ENCODE peak calls at places on chromosomes 7 and 10, in four cellular contexts. X, K, P and W are unnamed samples.

GRCh38 chr10:77156406-77156879 is 481.2 kb downstream of the KCNMA1 start:
- DNase-seq in X (no peak), K (no peak), P (peak; percentile 40), W (no peak)

GRCh38 chr10:133210398-133211140 is 19.4 kb upstream of the UTF1 start:
- DNase-seq in X (no peak), K (no peak), P (no peak), W (no peak)

GRCh38 chr7:108014747-108015682 is 12.1 kb upstream of the LAMB1 start:
- DNase-seq in X (no peak), K (no peak), P (no peak), W (no peak)

GRCh38 chr7:107694395-107694794 is 33.8 kb downstream of the SLC26A4 start:
- DNase-seq in X (no peak), K (no peak), P (no peak), W (no peak)

GRCh38 chr7:29684787-29685650 is 121.3 kb upstream of the WIPF3 start:
- DNase-seq in X (peak; percentile 22), K (peak; percentile 56), P (peak; percentile 75), W (peak; percentile 76)

GRCh38 chr7:127885843-127886242 is 145.4 kb downstream of the LRRC4 start:
- DNase-seq in X (no peak), K (no peak), P (no peak), W (peak; percentile 47)

GRCh38 chr10:96699613-96700012 is 20.7 kb downstream of the PIK3AP1 start:
- DNase-seq in X (no peak), K (no peak), P (no peak), W (no peak)

GRCh38 chr10:78853864-78854263 is 214.9 kb upstream of the ZMIZ1 start:
- DNase-seq in X (no peak), K (no peak), P (no peak), W (no peak)

GRCh38 chr7:108358553-108358952 is 97.7 kb downstream of the NRCAM start:
- DNase-seq in X (no peak), K (no peak), P (no peak), W (no peak)

GRCh38 chr10:5628366-5628765 is 38.0 kb downstream of the ASB13 start:
- DNase-seq in X (no peak), K (no peak), P (peak; percentile 69), W (no peak)

GRCh38 chr7:22049848-22050247 is 104.1 kb upstream of the CDCA7L start:
- DNase-seq in X (no peak), K (no peak), P (no peak), W (no peak)

GRCh38 chr10:11663763-11664555 is 52.5 kb upstream of the USP6NL start:
- DNase-seq in X (peak; percentile 54), K (no peak), P (no peak), W (no peak)

GRCh38 chr7:128427289-128427891 is 17.6 kb upstream of the IMPDH1 start:
- DNase-seq in X (no peak), K (peak; percentile 37), P (no peak), W (peak; percentile 78)

GRCh38 chr10:5565671-5566581 is 41.2 kb downstream of the CALML3 start:
- DNase-seq in X (no peak), K (no peak), P (peak; percentile 10), W (no peak)

GRCh38 chr10:73865459-73866442 is 8.6 kb downstream of the CAMK2G start:
- DNase-seq in X (peak; percentile 75), K (peak; percentile 58), P (no peak), W (no peak)

GRCh38 chr7:4959881-4960280 is 894 bp upstream of the MMD2 start:
- DNase-seq in X (no peak), K (no peak), P (no peak), W (no peak)

GRCh38 chr7:92930404-92930803 is 94.0 kb upstream of the CDK6 start:
- DNase-seq in X (no peak), K (no peak), P (no peak), W (no peak)

GRCh38 chr7:106518239-106518638 is 142.7 kb downstream of the CCDC71L start:
- DNase-seq in X (no peak), K (no peak), P (no peak), W (no peak)

GRCh38 chr7:86164827-86165226 is 478.9 kb upstream of the GRM3 start:
- DNase-seq in X (no peak), K (no peak), P (no peak), W (no peak)

GRCh38 chr7:111429781-111430180 is 132.5 kb downstream of the IMMP2L start:
- DNase-seq in X (no peak), K (no peak), P (no peak), W (no peak)

GRCh38 chr10:129913021-129913695 is 50.9 kb downstream of the EBF3 start:
- DNase-seq in X (no peak), K (no peak), P (no peak), W (no peak)

GRCh38 chr10:21523007-21523406 is 2.5 kb downstream of the SKIDA1 start:
- DNase-seq in X (no peak), K (no peak), P (no peak), W (no peak)

GRCh38 chr10:133166828-133167692 is 7.0 kb downstream of the KNDC1 start:
- DNase-seq in X (no peak), K (no peak), P (no peak), W (no peak)

GRCh38 chr10:86287422-86287793 is 79.2 kb downstream of the GRID1 start:
- DNase-seq in X (no peak), K (no peak), P (no peak), W (no peak)

GRCh38 chr7:16915405-16915804 is 33.6 kb upstream of the AGR3 start:
- DNase-seq in X (no peak), K (no peak), P (no peak), W (peak; percentile 5)

GRCh38 chr10:102230861-102231356 is 4.8 kb downstream of the ELOVL3 start:
- DNase-seq in X (peak; percentile 61), K (peak; percentile 68), P (no peak), W (no peak)

GRCh38 chr7:129782257-129783096 is 170.3 kb downstream of the UBE2H start:
- DNase-seq in X (no peak), K (no peak), P (no peak), W (no peak)

GRCh38 chr7:115799430-115799829 is 231.1 kb downstream of the TFEC start:
- DNase-seq in X (no peak), K (no peak), P (no peak), W (no peak)

GRCh38 chr7:26398436-26399308 is 107.0 kb downstream of the SNX10 start:
- DNase-seq in X (peak; percentile 66), K (peak; percentile 52), P (peak; percentile 48), W (peak; percentile 77)

GRCh38 chr7:26861050-26861449 is 3.3 kb downstream of the SKAP2 start:
- DNase-seq in X (no peak), K (no peak), P (no peak), W (no peak)

GRCh38 chr7:101543242-101543766 is 85.8 kb downstream of the MYL10 start:
- DNase-seq in X (no peak), K (no peak), P (no peak), W (no peak)

GRCh38 chr7:86826948-86827347 is 183.2 kb downstream of the GRM3 start:
- DNase-seq in X (no peak), K (no peak), P (no peak), W (no peak)